ENCODE peak calls at places on chromosomes 12 and 14, in five cellular contexts. One of them, this sample, is unnamed.

GRCh38 chr14:96299441-96299840 is 43.4 kb downstream of the BDKRB1 start:
- DNase-seq in AG04450: no peak
- DNase-seq in mesothelial cell of epicardium: no peak
- DNase-seq in nephron progenitor cell: no peak
- DNase-seq in neural crest cell: no peak
- DNase-seq in this sample: peak; percentile 33

GRCh38 chr12:46459881-46460545 is 87.4 kb upstream of the SLC38A2 start:
- DNase-seq in mesothelial cell of epicardium: no peak
- DNase-seq in AG04450: no peak
- DNase-seq in neural crest cell: no peak
- DNase-seq in nephron progenitor cell: no peak
- DNase-seq in this sample: no peak

GRCh38 chr14:46405095-46405494 is 246.5 kb downstream of the RPL10L start:
- DNase-seq in mesothelial cell of epicardium: no peak
- DNase-seq in AG04450: no peak
- DNase-seq in neural crest cell: no peak
- DNase-seq in nephron progenitor cell: no peak
- DNase-seq in this sample: no peak

GRCh38 chr14:86777950-86778602 is 1214.9 kb downstream of the GALC start:
- DNase-seq in AG04450: peak; percentile 37
- DNase-seq in nephron progenitor cell: no peak
- DNase-seq in mesothelial cell of epicardium: no peak
- DNase-seq in neural crest cell: no peak
- DNase-seq in this sample: no peak

GRCh38 chr14:35403085-35403396 is 1.5 kb downstream of the NFKBIA start:
- DNase-seq in nephron progenitor cell: no peak
- DNase-seq in mesothelial cell of epicardium: no peak
- DNase-seq in AG04450: no peak
- DNase-seq in neural crest cell: no peak
- DNase-seq in this sample: no peak

GRCh38 chr14:67532998-67533753 is at the start of gene PLEKHH1:
- DNase-seq in mesothelial cell of epicardium: peak; percentile 69
- DNase-seq in neural crest cell: peak; percentile 65
- DNase-seq in nephron progenitor cell: peak; percentile 81
- DNase-seq in AG04450: no peak
- DNase-seq in this sample: peak; percentile 74

GRCh38 chr12:26271024-26271423 is 75.7 kb downstream of the SSPN start:
- DNase-seq in neural crest cell: no peak
- DNase-seq in AG04450: no peak
- DNase-seq in nephron progenitor cell: no peak
- DNase-seq in mesothelial cell of epicardium: no peak
- DNase-seq in this sample: no peak

GRCh38 chr14:69281450-69282169 is 21.7 kb downstream of the GALNT16 start:
- DNase-seq in neural crest cell: no peak
- DNase-seq in AG04450: no peak
- DNase-seq in nephron progenitor cell: no peak
- DNase-seq in mesothelial cell of epicardium: no peak
- DNase-seq in this sample: no peak

GRCh38 chr12:95733156-95733825 is 57.3 kb downstream of the NTN4 start:
- DNase-seq in AG04450: peak; percentile 82
- DNase-seq in neural crest cell: no peak
- DNase-seq in mesothelial cell of epicardium: no peak
- DNase-seq in nephron progenitor cell: no peak
- DNase-seq in this sample: no peak

GRCh38 chr14:29240046-29240445 is 473.5 kb downstream of the FOXG1 start:
- DNase-seq in mesothelial cell of epicardium: no peak
- DNase-seq in neural crest cell: no peak
- DNase-seq in AG04450: no peak
- DNase-seq in nephron progenitor cell: no peak
- DNase-seq in this sample: no peak

GRCh38 chr14:102363182-102363952 is 626 bp downstream of the TECPR2 start:
- DNase-seq in AG04450: no peak
- DNase-seq in mesothelial cell of epicardium: peak; percentile 72
- DNase-seq in nephron progenitor cell: no peak
- DNase-seq in neural crest cell: peak; percentile 30
- DNase-seq in this sample: no peak